ENCODE peak calls at places on chromosomes 3 and 15, in eight cellular contexts. M is GM23338, A is HCT116, H is Panc1, W is stomach, D is esophagus muscularis mucosa, O is suprapubic skin, I is upper lobe of left lung. K is an unnamed sample. For H3K4me1, the result is how much of the 10 kb centered on the place peaks cover.

GRCh38 chr15:98666841-98667240 is 18.5 kb downstream of the IGF1R start:
- DNase-seq in H (no peak), I (no peak), A (no peak), W (no peak), O (no peak), D (no peak), M (no peak), K (no peak)

GRCh38 chr3:86830566-86830965 is 160.4 kb downstream of the VGLL3 start:
- DNase-seq in M (no peak), H (no peak), I (no peak), D (no peak), W (no peak), O (no peak), A (no peak), K (no peak)

GRCh38 chr3:48563382-48563918 is at the start of gene UCN2:
- DNase-seq in A (no peak), H (no peak), D (no peak), W (no peak), I (peak), O (no peak), M (no peak), K (no peak)

GRCh38 chr3:141663993-141664392 is 74.1 kb upstream of the RNF7 start:
- DNase-seq in D (no peak), I (peak), H (no peak), O (no peak), A (no peak), M (peak), W (no peak), K (no peak)

GRCh38 chr3:72231439-72232196 is 446.7 kb upstream of the PROK2 start:
- DNase-seq in A (no peak), I (no peak), M (no peak), W (no peak), H (no peak), D (no peak), O (no peak), K (no peak)

GRCh38 chr3:183220828-183221227 is 32.2 kb upstream of the B3GNT5 start:
- DNase-seq in W (no peak), O (no peak), D (no peak), I (no peak), H (no peak), M (no peak), A (no peak), K (no peak)

GRCh38 chr3:67472674-67473201 is 181.7 kb downstream of the SUCLG2 start:
- DNase-seq in A (no peak), H (no peak), M (no peak), O (no peak), W (no peak), I (no peak), D (no peak), K (no peak)

GRCh38 chr3:177069514-177070329 is 127.6 kb downstream of the TBL1XR1 start:
- DNase-seq in D (no peak), I (no peak), O (no peak), W (no peak), M (no peak), A (no peak), H (no peak), K (no peak)

GRCh38 chr15:63071288-63071909 is 28.9 kb downstream of the TPM1 start:
- DNase-seq in O (no peak), W (no peak), I (no peak), H (no peak), A (no peak), M (no peak), D (no peak), K (no peak)

GRCh38 chr3:129614927-129615363 is 8.5 kb upstream of the PLXND1 start:
- DNase-seq in D (no peak), O (no peak), I (no peak), H (no peak), A (no peak), M (no peak), W (peak), K (no peak)

GRCh38 chr3:14210843-14211594 is 32.4 kb downstream of the LSM3 start:
- DNase-seq in D (peak), H (no peak), O (no peak), M (no peak), W (no peak), I (no peak), A (no peak), K (no peak)

GRCh38 chr15:63494406-63494805 is 10.0 kb upstream of the USP3 start:
- DNase-seq in M (no peak), A (no peak), D (peak), W (no peak), O (no peak), I (no peak), H (no peak), K (no peak)

GRCh38 chr15:45129651-45130129 is at the start of the genes DUOX1 and DUOXA1:
- DNase-seq in A (peak), W (peak), D (no peak), H (no peak), I (peak), O (no peak), M (peak), K (peak)

GRCh38 chr3:150412599-150413069 is 4.5 kb downstream of the TSC22D2 start:
- DNase-seq in W (no peak), O (no peak), I (no peak), M (no peak), D (no peak), A (no peak), H (no peak), K (no peak)

GRCh38 chr3:25573386-25574171 is 91.1 kb downstream of the TOP2B start:
- DNase-seq in A (no peak), H (no peak), O (no peak), M (no peak), I (peak), D (no peak), W (no peak), K (no peak)

GRCh38 chr15:74350295-74351275 is 16.9 kb downstream of the CYP11A1 start:
- DNase-seq in W (no peak), A (no peak), D (no peak), M (no peak), H (no peak), O (no peak), I (no peak), K (no peak)

GRCh38 chr15:56815247-56815646 is 81.9 kb upstream of the ZNF280D start:
- DNase-seq in H (no peak), I (no peak), D (no peak), M (no peak), O (no peak), A (peak), W (no peak), K (no peak)

GRCh38 chr3:63705092-63705645 is 52.7 kb downstream of the SNTN start:
- DNase-seq in I (no peak), D (no peak), A (no peak), W (no peak), M (no peak), H (no peak), O (no peak), K (no peak)

GRCh38 chr3:33437556-33438283 is 2.5 kb downstream of the UBP1 start:
- DNase-seq in A (no peak), I (no peak), H (no peak), D (no peak), O (no peak), W (no peak), M (peak), K (no peak)

GRCh38 chr15:49242820-49243219 is 72.8 kb downstream of the GALK2 start:
- DNase-seq in W (no peak), O (no peak), M (peak), I (no peak), H (no peak), D (no peak), A (no peak), K (no peak)

GRCh38 chr15:41483115-41483514 is 10.6 kb upstream of the ITPKA start:
- DNase-seq in O (no peak), D (no peak), M (no peak), W (no peak), H (no peak), I (no peak), A (no peak), K (no peak)

GRCh38 chr15:61034793-61035710 is 194.1 kb downstream of the RORA start:
- DNase-seq in H (no peak), O (no peak), M (no peak), W (no peak), A (no peak), I (no peak), D (no peak), K (no peak)

GRCh38 chr3:153127788-153128187 is 34.2 kb upstream of the RAP2B start:
- DNase-seq in O (no peak), H (no peak), D (no peak), M (no peak), I (no peak), W (no peak), A (no peak), K (no peak)

GRCh38 chr3:195999896-196000295 is 82.0 kb downstream of the TFRC start:
- DNase-seq in H (no peak), D (peak), O (no peak), W (no peak), A (no peak), M (no peak), I (peak), K (no peak)

GRCh38 chr3:66403268-66403990 is 97.4 kb downstream of the LRIG1 start:
- DNase-seq in W (no peak), H (no peak), O (no peak), M (no peak), D (no peak), A (no peak), I (no peak), K (no peak)

GRCh38 chr15:50797926-50798325 is 32.4 kb upstream of the SPPL2A start:
- DNase-seq in O (no peak), D (no peak), W (no peak), I (no peak), H (no peak), A (no peak), M (no peak), K (no peak)

GRCh38 chr15:68431037-68431791 is 749 bp downstream of the ITGA11 start:
- DNase-seq in A (no peak), W (peak), H (no peak), I (peak), D (peak), O (no peak), M (peak), K (peak)

GRCh38 chr15:82731527-82731926 is 21.9 kb upstream of the AP3B2 start:
- DNase-seq in I (no peak), O (no peak), A (no peak), M (no peak), W (no peak), D (no peak), H (no peak), K (no peak)

GRCh38 chr3:115788921-115789470 is 165.7 kb downstream of the GAP43 start:
- DNase-seq in H (no peak), I (no peak), D (no peak), A (peak), O (no peak), W (no peak), M (no peak), K (no peak)

DNA sequence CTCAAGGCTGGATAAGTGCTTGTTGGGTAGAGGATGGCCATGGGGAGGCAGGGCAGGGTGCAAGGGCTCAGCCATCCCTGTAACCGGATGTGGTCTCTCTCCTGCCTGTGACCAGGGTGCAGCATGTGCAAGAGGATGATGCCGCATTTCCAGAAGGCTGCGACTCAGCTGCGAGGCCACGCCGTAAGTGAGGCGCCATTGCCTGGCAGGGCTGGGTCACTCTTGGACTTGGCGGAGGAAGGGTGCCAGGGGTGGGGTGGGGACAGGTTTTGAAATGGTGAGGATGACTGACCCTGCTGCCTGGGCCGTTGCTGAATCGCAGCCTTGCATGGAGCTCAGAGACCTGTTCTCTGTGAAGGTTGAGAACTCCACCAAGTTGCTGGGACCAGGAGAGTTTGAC is 49.3 kb downstream of the PDIA5 start:
- DNase-seq in H (no peak), I (peak), D (no peak), O (no peak), W (no peak), M (no peak), A (no peak), K (no peak)
- H3K4me1 ChIP-seq in H (under half), I (under half), D (under half), O (under half), W (under half), M (under half), A (under half), K (under half)

GRCh38 chr15:39580630-39581500 is at the start of gene THBS1:
- DNase-seq in H (no peak), M (peak), W (peak), A (no peak), D (peak), I (peak), O (peak), K (peak)
- TF ChIP-seq POLR2AphosphoS5 in H (no peak), M (peak), W (peak), A (peak), D (peak), I (peak), O (peak), K (peak)

GRCh38 chr15:31215490-31216209 is 111.0 kb upstream of the KLF13 start:
- DNase-seq in I (peak), M (peak), A (no peak), H (no peak), W (peak), O (peak), D (no peak), K (peak)

GRCh38 chr15:31216210-31216911 is 110.3 kb upstream of the KLF13 start:
- DNase-seq in D (peak), A (no peak), M (peak), O (peak), W (peak), H (no peak), I (peak), K (peak)

GRCh38 chr15:31214158-31214863 is 112.3 kb upstream of the KLF13 start:
- DNase-seq in M (no peak), H (no peak), W (no peak), I (no peak), D (no peak), O (peak), A (no peak), K (no peak)

GRCh38 chr15:31212956-31213694 is 111.6 kb upstream of the TRPM1 start:
- DNase-seq in O (peak), I (no peak), H (no peak), A (no peak), D (no peak), W (no peak), M (no peak), K (no peak)

GRCh38 chr15:31214864-31215489 is 111.7 kb upstream of the KLF13 start:
- DNase-seq in D (no peak), W (peak), O (peak), H (no peak), I (peak), A (no peak), M (no peak), K (peak)
- H3K4me1 ChIP-seq in D (under half), W (half or more), O (half or more), H (under half), I (half or more), A (under half), M (under half), K (under half)

DNA sequence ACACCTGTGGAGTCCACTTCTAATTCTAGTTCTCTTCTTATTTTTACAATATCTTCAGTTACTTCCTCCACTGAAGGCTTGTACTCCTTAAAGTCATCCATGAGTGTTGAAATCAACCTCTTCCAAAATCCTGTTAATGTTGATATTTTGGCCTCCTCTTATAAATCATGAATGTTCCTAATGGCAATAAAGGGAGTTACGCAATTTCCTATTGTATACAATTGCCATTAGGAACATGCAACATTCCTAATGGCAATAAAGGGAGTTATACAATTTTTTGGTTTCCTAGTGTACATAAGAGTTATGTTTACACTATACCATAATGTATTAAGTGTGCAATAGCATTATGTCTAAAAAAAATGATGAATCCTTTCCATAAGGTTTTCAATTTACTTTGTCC is 9.2 kb upstream of the TIGIT start:
- DNase-seq in O (no peak), D (no peak), I (no peak), A (no peak), M (no peak), H (no peak), W (no peak), K (no peak)
- TF ChIP-seq POLR2AphosphoS5 in O (no peak), D (no peak), I (no peak), A (no peak), M (no peak), H (no peak), W (no peak), K (no peak)

GRCh38 chr15:55231455-55231854 is 34.7 kb upstream of the RSL24D1 start:
- DNase-seq in A (no peak), W (no peak), I (no peak), D (no peak), O (no peak), H (no peak), M (no peak), K (no peak)

GRCh38 chr15:55234104-55234799 is 37.5 kb upstream of the RSL24D1 start:
- DNase-seq in O (no peak), I (no peak), H (no peak), M (no peak), D (no peak), A (no peak), W (no peak), K (no peak)

GRCh38 chr15:55230953-55231352 is 34.2 kb upstream of the RSL24D1 start:
- DNase-seq in O (no peak), A (no peak), W (no peak), H (no peak), I (no peak), M (no peak), D (no peak), K (no peak)

GRCh38 chr15:55226127-55226526 is 29.4 kb upstream of the RSL24D1 start:
- DNase-seq in H (no peak), W (no peak), I (no peak), D (no peak), A (no peak), M (no peak), O (no peak), K (no peak)

GRCh38 chr15:55230051-55230670 is 33.4 kb upstream of the RSL24D1 start:
- DNase-seq in O (no peak), M (no peak), I (no peak), W (peak), H (no peak), D (no peak), A (no peak), K (no peak)
- H3K4me1 ChIP-seq in O (under half), M (under half), I (under half), W (half or more), H (under half), D (under half), A (under half), K (under half)

K was measured in breast epithelium.